ENCODE peak calls at places on chromosomes 11 and 22, in eight cellular contexts. H is upper lobe of left lung, D is tibial nerve, L is neural progenitor cell, N is right lobe of liver, J is esophagus squamous epithelium, K is adrenal gland, P is A549. V is an unnamed sample.
A peak's percentile ranks its signal among the peaks of the same experiment; 100 is the strongest.

GRCh38 chr11:46808804-46809431 is 37.2 kb downstream of the CKAP5 start:
- DNase-seq in L (no peak), D (no peak), P (peak; percentile 31), J (no peak), H (no peak), N (no peak), K (no peak), V (no peak)

GRCh38 chr11:111422494-111423249 is 43.6 kb upstream of the POU2AF1 start:
- DNase-seq in N (peak; percentile 41), K (peak; percentile 54), J (no peak), L (peak; percentile 85), P (peak; percentile 6), H (peak; percentile 35), D (no peak), V (peak; percentile 83)

GRCh38 chr22:49960967-49961600 is 512 bp downstream of the PIM3 start:
- DNase-seq in L (peak; percentile 56), K (peak; percentile 61), D (peak; percentile 15), P (no peak), J (no peak), N (peak; percentile 53), H (peak; percentile 93), V (peak; percentile 77)

GRCh38 chr11:134654161-134654915 is 242.3 kb upstream of the B3GAT1 start:
- DNase-seq in K (no peak), D (no peak), P (no peak), L (no peak), N (no peak), H (no peak), J (no peak), V (no peak)

GRCh38 chr22:50247748-50248147 is 2.9 kb upstream of the TUBGCP6 start:
- DNase-seq in P (no peak), D (no peak), H (peak; percentile 76), K (peak; percentile 48), J (no peak), N (peak; percentile 68), L (peak; percentile 66), V (peak; percentile 85)

GRCh38 chr11:83815736-83816135 is 529.6 kb upstream of the CCDC90B start:
- DNase-seq in L (no peak), H (no peak), P (no peak), N (no peak), J (no peak), D (no peak), K (no peak), V (no peak)

GRCh38 chr22:43101306-43101705 is 9.2 kb upstream of the BIK start:
- DNase-seq in D (no peak), N (peak; percentile 50), L (no peak), K (peak; percentile 92), H (no peak), J (no peak), P (no peak), V (no peak)

GRCh38 chr22:29716814-29717213 is 3.0 kb upstream of the CABP7 start:
- DNase-seq in P (no peak), D (no peak), N (peak; percentile 57), H (no peak), K (peak; percentile 76), J (no peak), L (peak; percentile 93), V (peak; percentile 72)

GRCh38 chr11:33897761-33898403 is 6.0 kb upstream of the LMO2 start:
- DNase-seq in P (no peak), L (no peak), H (no peak), K (no peak), N (no peak), D (no peak), J (no peak), V (no peak)

GRCh38 chr22:26354707-26355106 is 74.4 kb upstream of the ASPHD2 start:
- DNase-seq in N (no peak), D (no peak), L (peak; percentile 24), H (peak; percentile 19), P (no peak), J (no peak), K (no peak), V (no peak)

GRCh38 chr22:43956383-43956782 is 1.1 kb downstream of the SAMM50 start:
- DNase-seq in N (no peak), P (no peak), L (no peak), J (no peak), K (no peak), D (no peak), H (no peak), V (no peak)

GRCh38 chr22:29621761-29622526 is 18.5 kb downstream of the NF2 start:
- DNase-seq in N (no peak), J (no peak), L (no peak), D (no peak), K (no peak), H (no peak), P (peak; percentile 69), V (no peak)

GRCh38 chr11:62923634-62924411 is 2.7 kb upstream of the CHRM1 start:
- DNase-seq in K (no peak), N (no peak), L (peak; percentile 81), P (no peak), D (no peak), H (peak; percentile 81), J (no peak), V (no peak)

GRCh38 chr11:112298535-112298934 is 37.9 kb upstream of the PLET1 start:
- DNase-seq in H (peak; percentile 25), L (no peak), J (no peak), N (peak; percentile 50), P (no peak), K (peak; percentile 74), D (no peak), V (no peak)

GRCh38 chr22:46578824-46579561 is 41.2 kb upstream of the GRAMD4 start:
- DNase-seq in H (peak; percentile 83), K (peak; percentile 71), L (peak; percentile 37), N (peak; percentile 57), P (no peak), J (no peak), D (no peak), V (peak; percentile 66)

GRCh38 chr11:4167292-4167691 is 72.7 kb downstream of the RRM1 start:
- DNase-seq in K (no peak), H (no peak), L (no peak), D (no peak), J (no peak), P (no peak), N (no peak), V (no peak)

GRCh38 chr22:47200273-47201051 is 438.0 kb downstream of the TBC1D22A start:
- DNase-seq in P (no peak), H (peak; percentile 70), K (no peak), D (peak; percentile 7), L (no peak), N (no peak), J (no peak), V (no peak)

GRCh38 chr11:23856654-23857053 is 640.2 kb upstream of the LUZP2 start:
- DNase-seq in H (no peak), D (no peak), K (no peak), J (no peak), P (no peak), N (no peak), L (no peak), V (no peak)

GRCh38 chr11:114317738-114318137 is 21.5 kb downstream of the NNMT start:
- DNase-seq in H (no peak), L (peak; percentile 82), K (no peak), D (no peak), P (no peak), J (no peak), N (no peak), V (no peak)

GRCh38 chr22:44624689-44625420 is 77.1 kb upstream of the PRR5 start:
- DNase-seq in K (no peak), D (no peak), L (no peak), P (no peak), N (no peak), H (peak; percentile 69), J (no peak), V (no peak)

GRCh38 chr11:35905901-35906661 is 37.8 kb upstream of the LDLRAD3 start:
- DNase-seq in L (no peak), K (no peak), J (no peak), H (no peak), P (no peak), N (no peak), D (no peak), V (no peak)

GRCh38 chr22:27799334-27800249 is 2.0 kb downstream of the MN1 start:
- DNase-seq in J (no peak), K (no peak), N (peak; percentile 49), D (no peak), P (no peak), L (peak; percentile 60), H (peak; percentile 85), V (no peak)

GRCh38 chr11:47932544-47932943 is 47.8 kb upstream of the PTPRJ start:
- DNase-seq in H (no peak), J (no peak), K (no peak), N (no peak), D (no peak), P (no peak), L (no peak), V (no peak)
- TF ChIP-seq CTCF in H (no peak), J (no peak), K (no peak), N (no peak), D (no peak), P (no peak), L (no peak), V (no peak)

GRCh38 chr11:57648791-57649735 is 649 bp downstream of the YPEL4 start:
- DNase-seq in N (no peak), P (no peak), K (no peak), H (no peak), D (no peak), J (no peak), L (peak; percentile 73), V (no peak)
- H3K4me3 ChIP-seq in N (peak overlapping the region; percentile 7), P (peak overlapping the region; percentile 35), K (peak overlapping the region; percentile 31), H (peak overlapping the region; percentile 33), D (peak overlapping the region; percentile 52), J (peak overlapping the region; percentile 9), L (peak overlapping the region; percentile 45), V (no peak overlapping the region)

DNA sequence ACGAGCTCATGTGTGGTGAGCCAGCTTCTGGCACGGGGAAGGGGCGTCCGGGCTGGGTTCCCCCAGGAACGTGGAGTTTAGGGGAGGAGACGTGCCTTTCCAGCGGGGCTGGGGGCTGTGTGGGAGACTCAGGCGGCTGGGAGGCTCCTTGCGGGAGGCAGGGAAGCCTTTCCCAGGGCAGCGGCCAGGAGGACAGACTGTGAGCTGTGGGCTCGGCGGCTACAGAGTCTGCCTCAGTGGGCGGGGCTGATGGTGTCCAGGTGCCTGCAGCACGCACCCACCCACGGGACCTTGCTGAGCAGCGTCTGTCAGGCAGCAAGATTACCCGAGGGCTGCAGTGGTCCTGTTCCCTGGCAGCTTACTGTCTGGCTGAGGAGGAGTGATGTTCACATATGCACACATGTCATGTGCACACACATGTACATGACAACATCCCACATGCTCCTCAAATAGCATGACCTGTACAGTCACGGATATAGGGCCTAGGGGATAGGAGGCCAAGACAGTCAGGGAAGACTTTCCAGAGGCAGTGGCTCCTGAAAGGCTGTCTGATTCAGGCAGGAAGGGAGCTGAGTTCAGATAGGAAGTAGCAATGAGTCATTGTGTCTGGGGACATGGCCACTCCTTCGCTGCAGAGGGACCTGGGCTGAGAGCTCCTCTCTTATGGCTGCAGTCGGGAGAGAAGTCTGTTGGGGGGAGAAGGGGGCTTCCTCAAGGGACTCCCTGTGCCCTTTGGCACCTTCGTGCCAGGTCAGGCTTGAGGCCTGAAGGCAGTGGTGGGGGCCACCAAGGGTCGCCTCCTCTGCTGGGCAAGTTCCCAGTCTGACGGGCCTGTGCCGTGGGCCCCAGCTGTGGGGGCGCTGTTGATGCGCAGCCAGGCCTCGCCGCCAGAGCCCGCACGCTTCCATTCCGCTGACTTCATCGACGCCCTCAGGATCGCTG is 23.3 kb upstream of the PPP6R3 start:
- DNase-seq in J (no peak), L (no peak), D (no peak), K (peak; percentile 67), P (peak; percentile 65), H (peak; percentile 77), N (no peak), V (no peak)
- H3K9me3 ChIP-seq in J (no peaks in the 10 kb centered on the region), L (no peaks in the 10 kb centered on the region), D (no peaks in the 10 kb centered on the region), K (no peaks in the 10 kb centered on the region), P (no peaks in the 10 kb centered on the region), H (no peaks in the 10 kb centered on the region), N (no peaks in the 10 kb centered on the region), V (no peaks in the 10 kb centered on the region)

GRCh38 chr11:73729594-73730206 is 31.2 kb downstream of the RAB6A start:
- DNase-seq in L (peak; percentile 78), K (no peak), D (no peak), P (peak; percentile 28), H (no peak), N (no peak), J (no peak), V (no peak)
- TF ChIP-seq CTCF in L (peak; percentile 67), K (peak; percentile 19), D (no peak), P (no peak), H (peak; percentile 42), N (peak; percentile 16), J (no peak), V (no peak)

V was measured in mucosa of descending colon.